ENCODE peak calls at places on chromosomes 1 and 21, in five cellular contexts. One of them, this sample, is unnamed.

GRCh38 chr1:26786437-26787380 is 1.0 kb upstream of the PIGV start:
- DNase-seq in HCEC 1CT: peak
- DNase-seq in C1 segment of cervical spinal cord: peak
- DNase-seq in lower lobe of right lung: peak
- DNase-seq in caudate nucleus: no peak
- DNase-seq in this sample: peak

GRCh38 chr1:117631761-117632160 is 25.9 kb downstream of the TENT5C start:
- DNase-seq in caudate nucleus: no peak
- DNase-seq in HCEC 1CT: no peak
- DNase-seq in C1 segment of cervical spinal cord: no peak
- DNase-seq in lower lobe of right lung: no peak
- DNase-seq in this sample: no peak

GRCh38 chr1:7984826-7985225 is 23.3 kb downstream of the PARK7 start:
- DNase-seq in lower lobe of right lung: no peak
- DNase-seq in caudate nucleus: no peak
- DNase-seq in HCEC 1CT: no peak
- DNase-seq in C1 segment of cervical spinal cord: no peak
- DNase-seq in this sample: no peak

GRCh38 chr1:201597551-201598230 is 58.8 kb downstream of the NAV1 start:
- DNase-seq in caudate nucleus: no peak
- DNase-seq in HCEC 1CT: no peak
- DNase-seq in lower lobe of right lung: peak
- DNase-seq in C1 segment of cervical spinal cord: no peak
- DNase-seq in this sample: no peak

GRCh38 chr1:22717038-22717758 is 6.6 kb downstream of the EPHB2 start:
- DNase-seq in C1 segment of cervical spinal cord: peak
- DNase-seq in lower lobe of right lung: no peak
- DNase-seq in HCEC 1CT: no peak
- DNase-seq in caudate nucleus: no peak
- DNase-seq in this sample: no peak

GRCh38 chr1:229012823-229013222 is 258.1 kb upstream of the RAB4A start:
- DNase-seq in lower lobe of right lung: no peak
- DNase-seq in C1 segment of cervical spinal cord: no peak
- DNase-seq in HCEC 1CT: no peak
- DNase-seq in caudate nucleus: no peak
- DNase-seq in this sample: no peak

GRCh38 chr1:46221749-46222148 is 18.6 kb downstream of the LURAP1 start:
- DNase-seq in caudate nucleus: peak
- DNase-seq in HCEC 1CT: no peak
- DNase-seq in C1 segment of cervical spinal cord: peak
- DNase-seq in lower lobe of right lung: no peak
- DNase-seq in this sample: no peak

GRCh38 chr21:36400719-36401118 is 15.5 kb downstream of the CHAF1B start:
- DNase-seq in HCEC 1CT: no peak
- DNase-seq in C1 segment of cervical spinal cord: no peak
- DNase-seq in caudate nucleus: no peak
- DNase-seq in lower lobe of right lung: no peak
- DNase-seq in this sample: no peak

GRCh38 chr1:155043259-155043658 is 7.9 kb upstream of the ADAM15 start:
- DNase-seq in C1 segment of cervical spinal cord: no peak
- DNase-seq in caudate nucleus: no peak
- DNase-seq in HCEC 1CT: no peak
- DNase-seq in lower lobe of right lung: no peak
- DNase-seq in this sample: no peak

GRCh38 chr21:44354001-44354405 is 582 bp downstream of the TRPM2 start:
- DNase-seq in lower lobe of right lung: no peak
- DNase-seq in C1 segment of cervical spinal cord: no peak
- DNase-seq in HCEC 1CT: no peak
- DNase-seq in caudate nucleus: no peak
- DNase-seq in this sample: no peak

GRCh38 chr1:14377386-14377785 is 221.1 kb upstream of the KAZN start:
- DNase-seq in caudate nucleus: no peak
- DNase-seq in lower lobe of right lung: no peak
- DNase-seq in HCEC 1CT: no peak
- DNase-seq in C1 segment of cervical spinal cord: no peak
- DNase-seq in this sample: no peak

GRCh38 chr1:93615201-93616150 is 66.2 kb downstream of the BCAR3 start:
- DNase-seq in caudate nucleus: no peak
- DNase-seq in lower lobe of right lung: no peak
- DNase-seq in C1 segment of cervical spinal cord: no peak
- DNase-seq in HCEC 1CT: peak
- DNase-seq in this sample: no peak

GRCh38 chr1:50981741-50982140 is 11.7 kb downstream of the CDKN2C start:
- DNase-seq in caudate nucleus: no peak
- DNase-seq in lower lobe of right lung: no peak
- DNase-seq in C1 segment of cervical spinal cord: no peak
- DNase-seq in HCEC 1CT: no peak
- DNase-seq in this sample: no peak